ENCODE peak calls at places on chromosome 7, in eight cellular contexts. One of them, this sample, is unnamed.
A peak's percentile ranks its signal among the peaks of the same experiment; 100 is the strongest.

GRCh38 chr7:126805351-126805750 is 447.4 kb downstream of the GRM8 start:
- DNase-seq in stimulated activated CD4-positive, alpha-beta T cell treated with anti-CD3 and anti-CD28 coated beads, Interleukin-2, amount 100 ng/mL, for 48 hours: no peak
- DNase-seq in NCI-H2171: no peak
- DNase-seq in DMS153: no peak
- DNase-seq in colonic mucosa: no peak
- DNase-seq in activated CD4-positive, alpha-beta T cell treated with anti-CD3 and anti-CD28 coated beads for 36 hours: no peak
- DNase-seq in WTC11: no peak
- DNase-seq in NCI-H748 treated with DMSO at 0.1 percent for 48 hours: no peak
- DNase-seq in this sample: no peak

GRCh38 chr7:44983742-44984477 is 5.1 kb upstream of the MYO1G start:
- DNase-seq in WTC11: no peak
- DNase-seq in DMS153: no peak
- DNase-seq in NCI-H748 treated with DMSO at 0.1 percent for 48 hours: no peak
- DNase-seq in NCI-H2171: no peak
- DNase-seq in activated CD4-positive, alpha-beta T cell treated with anti-CD3 and anti-CD28 coated beads for 36 hours: peak; percentile 23
- DNase-seq in stimulated activated CD4-positive, alpha-beta T cell treated with anti-CD3 and anti-CD28 coated beads, Interleukin-2, amount 100 ng/mL, for 48 hours: no peak
- DNase-seq in colonic mucosa: no peak
- DNase-seq in this sample: no peak

GRCh38 chr7:6442114-6442513 is 5.6 kb downstream of the DAGLB start:
- DNase-seq in WTC11: no peak
- DNase-seq in stimulated activated CD4-positive, alpha-beta T cell treated with anti-CD3 and anti-CD28 coated beads, Interleukin-2, amount 100 ng/mL, for 48 hours: no peak
- DNase-seq in NCI-H748 treated with DMSO at 0.1 percent for 48 hours: no peak
- DNase-seq in NCI-H2171: no peak
- DNase-seq in DMS153: no peak
- DNase-seq in activated CD4-positive, alpha-beta T cell treated with anti-CD3 and anti-CD28 coated beads for 36 hours: no peak
- DNase-seq in colonic mucosa: no peak
- DNase-seq in this sample: no peak

GRCh38 chr7:116575853-116576252 is 51.0 kb downstream of the CAV1 start:
- DNase-seq in NCI-H748 treated with DMSO at 0.1 percent for 48 hours: no peak
- DNase-seq in activated CD4-positive, alpha-beta T cell treated with anti-CD3 and anti-CD28 coated beads for 36 hours: no peak
- DNase-seq in NCI-H2171: no peak
- DNase-seq in colonic mucosa: no peak
- DNase-seq in stimulated activated CD4-positive, alpha-beta T cell treated with anti-CD3 and anti-CD28 coated beads, Interleukin-2, amount 100 ng/mL, for 48 hours: no peak
- DNase-seq in WTC11: no peak
- DNase-seq in DMS153: no peak
- DNase-seq in this sample: no peak

GRCh38 chr7:149870274-149870673 is 3.5 kb upstream of the ATP6V0E2 start:
- DNase-seq in colonic mucosa: peak; percentile 9
- DNase-seq in activated CD4-positive, alpha-beta T cell treated with anti-CD3 and anti-CD28 coated beads for 36 hours: no peak
- DNase-seq in DMS153: no peak
- DNase-seq in WTC11: no peak
- DNase-seq in NCI-H748 treated with DMSO at 0.1 percent for 48 hours: no peak
- DNase-seq in NCI-H2171: no peak
- DNase-seq in stimulated activated CD4-positive, alpha-beta T cell treated with anti-CD3 and anti-CD28 coated beads, Interleukin-2, amount 100 ng/mL, for 48 hours: no peak
- DNase-seq in this sample: no peak

GRCh38 chr7:131066635-131067034 is 261.0 kb upstream of the MKLN1 start:
- DNase-seq in NCI-H748 treated with DMSO at 0.1 percent for 48 hours: no peak
- DNase-seq in DMS153: no peak
- DNase-seq in WTC11: no peak
- DNase-seq in stimulated activated CD4-positive, alpha-beta T cell treated with anti-CD3 and anti-CD28 coated beads, Interleukin-2, amount 100 ng/mL, for 48 hours: no peak
- DNase-seq in NCI-H2171: no peak
- DNase-seq in colonic mucosa: no peak
- DNase-seq in activated CD4-positive, alpha-beta T cell treated with anti-CD3 and anti-CD28 coated beads for 36 hours: no peak
- DNase-seq in this sample: no peak

GRCh38 chr7:102425639-102426267 is 7.6 kb upstream of the ORAI2 start:
- DNase-seq in WTC11: peak; percentile 38
- DNase-seq in stimulated activated CD4-positive, alpha-beta T cell treated with anti-CD3 and anti-CD28 coated beads, Interleukin-2, amount 100 ng/mL, for 48 hours: peak; percentile 72
- DNase-seq in activated CD4-positive, alpha-beta T cell treated with anti-CD3 and anti-CD28 coated beads for 36 hours: peak; percentile 91
- DNase-seq in NCI-H2171: no peak
- DNase-seq in colonic mucosa: peak; percentile 52
- DNase-seq in DMS153: no peak
- DNase-seq in NCI-H748 treated with DMSO at 0.1 percent for 48 hours: no peak
- DNase-seq in this sample: no peak

GRCh38 chr7:123711832-123712293 is 36.9 kb downstream of the WASL start:
- DNase-seq in DMS153: no peak
- DNase-seq in NCI-H2171: no peak
- DNase-seq in activated CD4-positive, alpha-beta T cell treated with anti-CD3 and anti-CD28 coated beads for 36 hours: peak; percentile 15
- DNase-seq in NCI-H748 treated with DMSO at 0.1 percent for 48 hours: no peak
- DNase-seq in WTC11: no peak
- DNase-seq in colonic mucosa: no peak
- DNase-seq in stimulated activated CD4-positive, alpha-beta T cell treated with anti-CD3 and anti-CD28 coated beads, Interleukin-2, amount 100 ng/mL, for 48 hours: no peak
- DNase-seq in this sample: no peak

GRCh38 chr7:112025556-112025955 is 180.6 kb downstream of the DOCK4 start:
- DNase-seq in DMS153: no peak
- DNase-seq in WTC11: no peak
- DNase-seq in stimulated activated CD4-positive, alpha-beta T cell treated with anti-CD3 and anti-CD28 coated beads, Interleukin-2, amount 100 ng/mL, for 48 hours: no peak
- DNase-seq in activated CD4-positive, alpha-beta T cell treated with anti-CD3 and anti-CD28 coated beads for 36 hours: no peak
- DNase-seq in colonic mucosa: no peak
- DNase-seq in NCI-H748 treated with DMSO at 0.1 percent for 48 hours: no peak
- DNase-seq in NCI-H2171: no peak
- DNase-seq in this sample: no peak

GRCh38 chr7:128890306-128891109 is 20.0 kb downstream of the KCP start:
- DNase-seq in NCI-H2171: no peak
- DNase-seq in stimulated activated CD4-positive, alpha-beta T cell treated with anti-CD3 and anti-CD28 coated beads, Interleukin-2, amount 100 ng/mL, for 48 hours: no peak
- DNase-seq in colonic mucosa: peak; percentile 65
- DNase-seq in WTC11: peak; percentile 52
- DNase-seq in DMS153: no peak
- DNase-seq in activated CD4-positive, alpha-beta T cell treated with anti-CD3 and anti-CD28 coated beads for 36 hours: no peak
- DNase-seq in NCI-H748 treated with DMSO at 0.1 percent for 48 hours: no peak
- DNase-seq in this sample: no peak

GRCh38 chr7:151168022-151168786 is 710 bp upstream of the GBX1 start:
- DNase-seq in WTC11: peak; percentile 75
- DNase-seq in NCI-H748 treated with DMSO at 0.1 percent for 48 hours: peak; percentile 29
- DNase-seq in activated CD4-positive, alpha-beta T cell treated with anti-CD3 and anti-CD28 coated beads for 36 hours: peak; percentile 81
- DNase-seq in DMS153: no peak
- DNase-seq in colonic mucosa: peak; percentile 37
- DNase-seq in stimulated activated CD4-positive, alpha-beta T cell treated with anti-CD3 and anti-CD28 coated beads, Interleukin-2, amount 100 ng/mL, for 48 hours: peak; percentile 68
- DNase-seq in NCI-H2171: peak; percentile 0
- DNase-seq in this sample: peak; percentile 23

GRCh38 chr7:121697731-121698396 is 175.1 kb upstream of the PTPRZ1 start:
- DNase-seq in NCI-H2171: no peak
- DNase-seq in DMS153: no peak
- DNase-seq in NCI-H748 treated with DMSO at 0.1 percent for 48 hours: no peak
- DNase-seq in activated CD4-positive, alpha-beta T cell treated with anti-CD3 and anti-CD28 coated beads for 36 hours: no peak
- DNase-seq in stimulated activated CD4-positive, alpha-beta T cell treated with anti-CD3 and anti-CD28 coated beads, Interleukin-2, amount 100 ng/mL, for 48 hours: no peak
- DNase-seq in colonic mucosa: no peak
- DNase-seq in WTC11: no peak
- DNase-seq in this sample: no peak

GRCh38 chr7:87784424-87784823 is 91.7 kb downstream of the SLC25A40 start:
- DNase-seq in stimulated activated CD4-positive, alpha-beta T cell treated with anti-CD3 and anti-CD28 coated beads, Interleukin-2, amount 100 ng/mL, for 48 hours: no peak
- DNase-seq in DMS153: no peak
- DNase-seq in NCI-H748 treated with DMSO at 0.1 percent for 48 hours: no peak
- DNase-seq in NCI-H2171: no peak
- DNase-seq in activated CD4-positive, alpha-beta T cell treated with anti-CD3 and anti-CD28 coated beads for 36 hours: no peak
- DNase-seq in WTC11: no peak
- DNase-seq in colonic mucosa: no peak
- DNase-seq in this sample: no peak

GRCh38 chr7:125118444-125118843 is 188.8 kb upstream of the POT1 start:
- DNase-seq in DMS153: no peak
- DNase-seq in stimulated activated CD4-positive, alpha-beta T cell treated with anti-CD3 and anti-CD28 coated beads, Interleukin-2, amount 100 ng/mL, for 48 hours: no peak
- DNase-seq in NCI-H2171: no peak
- DNase-seq in WTC11: no peak
- DNase-seq in colonic mucosa: no peak
- DNase-seq in activated CD4-positive, alpha-beta T cell treated with anti-CD3 and anti-CD28 coated beads for 36 hours: no peak
- DNase-seq in NCI-H748 treated with DMSO at 0.1 percent for 48 hours: no peak
- DNase-seq in this sample: no peak

GRCh38 chr7:80646088-80646961 is 7.9 kb downstream of the CD36 start:
- DNase-seq in DMS153: no peak
- DNase-seq in colonic mucosa: no peak
- DNase-seq in NCI-H2171: no peak
- DNase-seq in activated CD4-positive, alpha-beta T cell treated with anti-CD3 and anti-CD28 coated beads for 36 hours: no peak
- DNase-seq in stimulated activated CD4-positive, alpha-beta T cell treated with anti-CD3 and anti-CD28 coated beads, Interleukin-2, amount 100 ng/mL, for 48 hours: no peak
- DNase-seq in NCI-H748 treated with DMSO at 0.1 percent for 48 hours: no peak
- DNase-seq in WTC11: no peak
- DNase-seq in this sample: no peak

GRCh38 chr7:48299580-48300169 is 128.4 kb downstream of the ABCA13 start:
- DNase-seq in NCI-H2171: no peak
- DNase-seq in stimulated activated CD4-positive, alpha-beta T cell treated with anti-CD3 and anti-CD28 coated beads, Interleukin-2, amount 100 ng/mL, for 48 hours: peak; percentile 45
- DNase-seq in colonic mucosa: peak; percentile 41
- DNase-seq in activated CD4-positive, alpha-beta T cell treated with anti-CD3 and anti-CD28 coated beads for 36 hours: peak; percentile 79
- DNase-seq in DMS153: peak; percentile 64
- DNase-seq in NCI-H748 treated with DMSO at 0.1 percent for 48 hours: peak; percentile 75
- DNase-seq in WTC11: peak; percentile 67
- DNase-seq in this sample: peak; percentile 70

GRCh38 chr7:108467391-108467790 is 11.2 kb upstream of the NRCAM start:
- DNase-seq in DMS153: no peak
- DNase-seq in stimulated activated CD4-positive, alpha-beta T cell treated with anti-CD3 and anti-CD28 coated beads, Interleukin-2, amount 100 ng/mL, for 48 hours: no peak
- DNase-seq in NCI-H2171: no peak
- DNase-seq in colonic mucosa: no peak
- DNase-seq in WTC11: no peak
- DNase-seq in activated CD4-positive, alpha-beta T cell treated with anti-CD3 and anti-CD28 coated beads for 36 hours: no peak
- DNase-seq in NCI-H748 treated with DMSO at 0.1 percent for 48 hours: no peak
- DNase-seq in this sample: no peak

GRCh38 chr7:7265057-7265456 is 82.7 kb downstream of the C1GALT1 start:
- DNase-seq in stimulated activated CD4-positive, alpha-beta T cell treated with anti-CD3 and anti-CD28 coated beads, Interleukin-2, amount 100 ng/mL, for 48 hours: no peak
- DNase-seq in NCI-H2171: peak; percentile 28
- DNase-seq in activated CD4-positive, alpha-beta T cell treated with anti-CD3 and anti-CD28 coated beads for 36 hours: no peak
- DNase-seq in WTC11: no peak
- DNase-seq in NCI-H748 treated with DMSO at 0.1 percent for 48 hours: no peak
- DNase-seq in colonic mucosa: no peak
- DNase-seq in DMS153: no peak
- DNase-seq in this sample: no peak

GRCh38 chr7:2616973-2617709 is 14.6 kb upstream of the TTYH3 start:
- DNase-seq in DMS153: no peak
- DNase-seq in activated CD4-positive, alpha-beta T cell treated with anti-CD3 and anti-CD28 coated beads for 36 hours: no peak
- DNase-seq in NCI-H748 treated with DMSO at 0.1 percent for 48 hours: no peak
- DNase-seq in NCI-H2171: no peak
- DNase-seq in stimulated activated CD4-positive, alpha-beta T cell treated with anti-CD3 and anti-CD28 coated beads, Interleukin-2, amount 100 ng/mL, for 48 hours: no peak
- DNase-seq in WTC11: no peak
- DNase-seq in colonic mucosa: no peak
- DNase-seq in this sample: no peak

GRCh38 chr7:25069900-25070443 is 55.1 kb downstream of the CYCS start:
- DNase-seq in stimulated activated CD4-positive, alpha-beta T cell treated with anti-CD3 and anti-CD28 coated beads, Interleukin-2, amount 100 ng/mL, for 48 hours: peak; percentile 21
- DNase-seq in DMS153: peak; percentile 48
- DNase-seq in NCI-H2171: peak; percentile 74
- DNase-seq in activated CD4-positive, alpha-beta T cell treated with anti-CD3 and anti-CD28 coated beads for 36 hours: peak; percentile 66
- DNase-seq in NCI-H748 treated with DMSO at 0.1 percent for 48 hours: peak; percentile 65
- DNase-seq in WTC11: peak; percentile 39
- DNase-seq in colonic mucosa: peak; percentile 46
- DNase-seq in this sample: peak; percentile 88

GRCh38 chr7:127478040-127478386 is 85.5 kb upstream of the ZNF800 start:
- DNase-seq in stimulated activated CD4-positive, alpha-beta T cell treated with anti-CD3 and anti-CD28 coated beads, Interleukin-2, amount 100 ng/mL, for 48 hours: no peak
- DNase-seq in activated CD4-positive, alpha-beta T cell treated with anti-CD3 and anti-CD28 coated beads for 36 hours: no peak
- DNase-seq in colonic mucosa: no peak
- DNase-seq in DMS153: no peak
- DNase-seq in NCI-H748 treated with DMSO at 0.1 percent for 48 hours: no peak
- DNase-seq in WTC11: no peak
- DNase-seq in NCI-H2171: no peak
- DNase-seq in this sample: no peak

GRCh38 chr7:39016609-39017008 is 38.9 kb downstream of the POU6F2 start:
- DNase-seq in NCI-H748 treated with DMSO at 0.1 percent for 48 hours: no peak
- DNase-seq in NCI-H2171: no peak
- DNase-seq in colonic mucosa: peak; percentile 24
- DNase-seq in stimulated activated CD4-positive, alpha-beta T cell treated with anti-CD3 and anti-CD28 coated beads, Interleukin-2, amount 100 ng/mL, for 48 hours: no peak
- DNase-seq in activated CD4-positive, alpha-beta T cell treated with anti-CD3 and anti-CD28 coated beads for 36 hours: no peak
- DNase-seq in WTC11: no peak
- DNase-seq in DMS153: no peak
- DNase-seq in this sample: no peak

GRCh38 chr7:47034180-47034579 is 547.7 kb downstream of the TNS3 start:
- DNase-seq in colonic mucosa: no peak
- DNase-seq in DMS153: no peak
- DNase-seq in stimulated activated CD4-positive, alpha-beta T cell treated with anti-CD3 and anti-CD28 coated beads, Interleukin-2, amount 100 ng/mL, for 48 hours: no peak
- DNase-seq in activated CD4-positive, alpha-beta T cell treated with anti-CD3 and anti-CD28 coated beads for 36 hours: no peak
- DNase-seq in NCI-H2171: no peak
- DNase-seq in NCI-H748 treated with DMSO at 0.1 percent for 48 hours: no peak
- DNase-seq in WTC11: no peak
- DNase-seq in this sample: peak; percentile 51

GRCh38 chr7:23490357-23491131 is 20.3 kb upstream of the IGF2BP3 start:
- DNase-seq in activated CD4-positive, alpha-beta T cell treated with anti-CD3 and anti-CD28 coated beads for 36 hours: peak; percentile 67
- DNase-seq in NCI-H748 treated with DMSO at 0.1 percent for 48 hours: no peak
- DNase-seq in stimulated activated CD4-positive, alpha-beta T cell treated with anti-CD3 and anti-CD28 coated beads, Interleukin-2, amount 100 ng/mL, for 48 hours: no peak
- DNase-seq in WTC11: peak; percentile 24
- DNase-seq in DMS153: peak; percentile 30
- DNase-seq in NCI-H2171: peak; percentile 23
- DNase-seq in colonic mucosa: peak; percentile 32
- DNase-seq in this sample: peak; percentile 56

GRCh38 chr7:117750612-117751563 is 122.4 kb downstream of the CTTNBP2 start:
- DNase-seq in colonic mucosa: no peak
- DNase-seq in activated CD4-positive, alpha-beta T cell treated with anti-CD3 and anti-CD28 coated beads for 36 hours: no peak
- DNase-seq in stimulated activated CD4-positive, alpha-beta T cell treated with anti-CD3 and anti-CD28 coated beads, Interleukin-2, amount 100 ng/mL, for 48 hours: no peak
- DNase-seq in WTC11: no peak
- DNase-seq in DMS153: no peak
- DNase-seq in NCI-H2171: peak; percentile 0
- DNase-seq in NCI-H748 treated with DMSO at 0.1 percent for 48 hours: peak; percentile 95
- DNase-seq in this sample: peak; percentile 7